ENCODE peak calls at places on chromosomes 12 and 14, in four cellular contexts. One of them, this sample, is unnamed.

GRCh38 chr12:57235012-57235727 is 5.7 kb downstream of the SHMT2 start:
- DNase-seq in choroid plexus epithelial cell: peak
- DNase-seq in CD8-positive, alpha-beta memory T cell: no peak
- DNase-seq in astrocyte of the spinal cord: peak
- DNase-seq in this sample: peak

GRCh38 chr14:53494587-53494986 is 341.5 kb upstream of the DDHD1 start:
- DNase-seq in choroid plexus epithelial cell: no peak
- DNase-seq in CD8-positive, alpha-beta memory T cell: no peak
- DNase-seq in astrocyte of the spinal cord: no peak
- DNase-seq in this sample: no peak

GRCh38 chr12:9971158-9971557 is at the start of gene CLEC12A:
- DNase-seq in choroid plexus epithelial cell: no peak
- DNase-seq in CD8-positive, alpha-beta memory T cell: no peak
- DNase-seq in astrocyte of the spinal cord: no peak
- DNase-seq in this sample: no peak

GRCh38 chr12:85874064-85874463 is at the start of gene NTS:
- DNase-seq in choroid plexus epithelial cell: peak
- DNase-seq in CD8-positive, alpha-beta memory T cell: no peak
- DNase-seq in astrocyte of the spinal cord: no peak
- DNase-seq in this sample: no peak

GRCh38 chr14:101418601-101419000 is 142.7 kb upstream of the DIO3 start:
- DNase-seq in choroid plexus epithelial cell: no peak
- DNase-seq in CD8-positive, alpha-beta memory T cell: no peak
- DNase-seq in astrocyte of the spinal cord: no peak
- DNase-seq in this sample: no peak

GRCh38 chr14:99436247-99437180 is 44.1 kb downstream of the SETD3 start:
- DNase-seq in choroid plexus epithelial cell: peak
- DNase-seq in CD8-positive, alpha-beta memory T cell: no peak
- DNase-seq in astrocyte of the spinal cord: peak
- DNase-seq in this sample: no peak

GRCh38 chr12:95877622-95878021 is 18.9 kb downstream of the SNRPF start:
- DNase-seq in choroid plexus epithelial cell: no peak
- DNase-seq in CD8-positive, alpha-beta memory T cell: no peak
- DNase-seq in astrocyte of the spinal cord: no peak
- DNase-seq in this sample: no peak

GRCh38 chr12:117311-117710 is 50.7 kb downstream of the IQSEC3 start:
- DNase-seq in choroid plexus epithelial cell: no peak
- DNase-seq in CD8-positive, alpha-beta memory T cell: no peak
- DNase-seq in astrocyte of the spinal cord: no peak
- DNase-seq in this sample: no peak

GRCh38 chr12:104281636-104282035 is 21.9 kb upstream of the EID3 start:
- DNase-seq in choroid plexus epithelial cell: no peak
- DNase-seq in CD8-positive, alpha-beta memory T cell: no peak
- DNase-seq in astrocyte of the spinal cord: no peak
- DNase-seq in this sample: no peak

GRCh38 chr14:93395227-93395626 is 35.5 kb upstream of the UNC79 start:
- DNase-seq in choroid plexus epithelial cell: no peak
- DNase-seq in CD8-positive, alpha-beta memory T cell: no peak
- DNase-seq in astrocyte of the spinal cord: no peak
- DNase-seq in this sample: no peak

GRCh38 chr12:26629864-26630263 is 203.1 kb downstream of the ITPR2 start:
- DNase-seq in choroid plexus epithelial cell: peak
- DNase-seq in CD8-positive, alpha-beta memory T cell: no peak
- DNase-seq in astrocyte of the spinal cord: peak
- DNase-seq in this sample: no peak

GRCh38 chr12:54721312-54721711 is 73.1 kb upstream of the DCD start:
- DNase-seq in choroid plexus epithelial cell: no peak
- DNase-seq in CD8-positive, alpha-beta memory T cell: no peak
- DNase-seq in astrocyte of the spinal cord: no peak
- DNase-seq in this sample: no peak

GRCh38 chr14:84643438-84643837 is 886.5 kb upstream of the FLRT2 start:
- DNase-seq in choroid plexus epithelial cell: no peak
- DNase-seq in CD8-positive, alpha-beta memory T cell: no peak
- DNase-seq in astrocyte of the spinal cord: no peak
- DNase-seq in this sample: no peak

GRCh38 chr14:100530270-100531072 is 56.7 kb downstream of the BEGAIN start:
- DNase-seq in choroid plexus epithelial cell: no peak
- DNase-seq in CD8-positive, alpha-beta memory T cell: no peak
- DNase-seq in astrocyte of the spinal cord: no peak
- DNase-seq in this sample: no peak

DNA sequence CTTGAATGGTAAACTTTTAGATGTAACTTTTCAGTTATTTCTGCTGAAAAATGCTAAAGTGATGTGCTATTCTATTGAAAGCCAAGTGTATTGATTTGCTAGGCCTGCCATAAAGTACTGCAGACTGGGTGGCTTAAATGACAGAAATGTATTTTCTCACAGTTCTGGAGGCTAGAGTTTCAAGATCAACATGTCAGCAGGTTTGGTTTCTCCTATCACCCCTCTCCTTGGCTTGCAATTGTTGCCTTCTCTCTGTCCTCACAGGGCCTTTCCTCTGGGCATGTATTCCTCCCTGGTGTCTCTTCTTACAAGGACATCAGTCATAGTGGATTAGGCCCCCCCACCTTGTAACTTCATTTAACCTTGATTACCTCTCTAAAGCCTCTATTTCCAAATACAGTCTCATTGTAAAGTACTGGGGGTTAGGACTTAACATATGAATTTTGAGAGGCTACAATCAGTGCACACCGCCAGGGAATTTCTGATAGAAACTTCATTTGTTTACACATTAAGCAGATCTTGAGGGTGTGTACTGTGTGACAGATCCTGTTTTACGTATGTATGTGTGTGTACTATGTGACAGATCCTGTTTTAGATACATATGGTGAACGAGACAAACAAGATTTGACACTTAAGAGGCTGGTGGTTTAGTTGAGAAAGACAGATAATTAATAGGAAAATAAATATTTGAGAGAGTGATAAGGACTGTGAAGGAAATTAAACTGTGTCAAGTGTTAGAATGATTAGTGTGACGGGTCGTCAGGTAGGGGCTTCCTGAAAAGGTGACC is 49.5 kb downstream of the ADIPOR2 start:
- DNase-seq in choroid plexus epithelial cell: no peak
- DNase-seq in CD8-positive, alpha-beta memory T cell: no peak
- DNase-seq in astrocyte of the spinal cord: no peak
- DNase-seq in this sample: no peak
- H3K4me3 ChIP-seq in choroid plexus epithelial cell: no peak
- H3K4me3 ChIP-seq in CD8-positive, alpha-beta memory T cell: no peak
- H3K4me3 ChIP-seq in astrocyte of the spinal cord: no peak
- H3K4me3 ChIP-seq in this sample: no peak

GRCh38 chr12:61282790-61283575 is 977.2 kb upstream of the USP15 start:
- DNase-seq in choroid plexus epithelial cell: no peak
- DNase-seq in CD8-positive, alpha-beta memory T cell: no peak
- DNase-seq in astrocyte of the spinal cord: peak
- DNase-seq in this sample: no peak
- H3K4me3 ChIP-seq in choroid plexus epithelial cell: no peak
- H3K4me3 ChIP-seq in CD8-positive, alpha-beta memory T cell: no peak
- H3K4me3 ChIP-seq in astrocyte of the spinal cord: no peak
- H3K4me3 ChIP-seq in this sample: no peak

GRCh38 chr14:90161129-90161528 is 95.2 kb upstream of the PSMC1 start:
- DNase-seq in choroid plexus epithelial cell: no peak
- DNase-seq in CD8-positive, alpha-beta memory T cell: no peak
- DNase-seq in astrocyte of the spinal cord: no peak
- DNase-seq in this sample: no peak
- H3K4me3 ChIP-seq in choroid plexus epithelial cell: no peak
- H3K4me3 ChIP-seq in CD8-positive, alpha-beta memory T cell: no peak
- H3K4me3 ChIP-seq in astrocyte of the spinal cord: no peak
- H3K4me3 ChIP-seq in this sample: no peak

GRCh38 chr14:33943081-33943480 is 7.8 kb downstream of the EGLN3 start:
- DNase-seq in choroid plexus epithelial cell: no peak
- DNase-seq in CD8-positive, alpha-beta memory T cell: no peak
- DNase-seq in astrocyte of the spinal cord: no peak
- DNase-seq in this sample: no peak
- H3K4me3 ChIP-seq in choroid plexus epithelial cell: no peak
- H3K4me3 ChIP-seq in CD8-positive, alpha-beta memory T cell: no peak
- H3K4me3 ChIP-seq in astrocyte of the spinal cord: no peak
- H3K4me3 ChIP-seq in this sample: no peak

DNA sequence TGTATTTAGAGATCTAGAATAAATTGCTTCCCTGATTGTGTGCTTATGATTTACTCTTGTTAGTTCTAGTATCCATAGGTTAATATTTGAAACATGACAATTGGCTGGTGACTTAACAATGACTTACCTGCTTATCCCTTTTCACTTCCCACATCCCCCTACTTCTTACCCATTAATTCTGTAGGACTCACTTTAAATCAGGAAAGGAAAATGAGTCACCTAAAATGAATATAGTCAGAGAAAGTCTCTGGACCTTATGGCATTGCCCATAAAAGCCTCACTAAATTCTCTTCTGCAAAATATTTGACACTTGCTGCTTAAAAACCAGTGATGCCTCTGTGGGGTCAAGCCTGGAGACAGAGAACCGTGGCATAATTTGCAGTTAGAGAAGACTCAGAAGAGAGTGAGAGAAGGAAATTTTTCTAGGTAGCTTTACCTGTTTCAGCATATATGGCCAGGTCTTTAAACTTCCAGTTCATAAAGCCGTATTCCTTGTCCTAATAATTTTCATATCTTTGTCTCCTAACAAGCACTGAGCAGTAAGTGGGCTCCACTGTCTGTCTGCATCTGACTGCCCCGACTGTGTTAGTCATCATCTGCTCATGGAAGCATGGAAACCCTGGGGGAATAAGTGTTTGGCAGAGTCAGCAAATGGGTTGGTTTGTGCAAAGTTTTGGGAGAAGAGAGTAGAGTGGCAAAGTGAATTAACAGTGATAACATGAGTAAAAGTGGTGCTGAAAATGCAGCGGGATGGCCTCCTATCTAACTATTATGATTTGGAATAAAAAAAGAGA is 294.4 kb downstream of the AKAP6 start:
- DNase-seq in choroid plexus epithelial cell: peak
- DNase-seq in CD8-positive, alpha-beta memory T cell: no peak
- DNase-seq in astrocyte of the spinal cord: no peak
- DNase-seq in this sample: peak
- H3K4me3 ChIP-seq in choroid plexus epithelial cell: no peak
- H3K4me3 ChIP-seq in CD8-positive, alpha-beta memory T cell: no peak
- H3K4me3 ChIP-seq in astrocyte of the spinal cord: no peak
- H3K4me3 ChIP-seq in this sample: no peak

GRCh38 chr14:50659327-50659974 is 8.7 kb downstream of the SAV1 start:
- DNase-seq in choroid plexus epithelial cell: no peak
- DNase-seq in CD8-positive, alpha-beta memory T cell: no peak
- DNase-seq in astrocyte of the spinal cord: no peak
- DNase-seq in this sample: no peak

GRCh38 chr14:50658203-50658602 is 9.9 kb downstream of the SAV1 start:
- DNase-seq in choroid plexus epithelial cell: peak
- DNase-seq in CD8-positive, alpha-beta memory T cell: no peak
- DNase-seq in astrocyte of the spinal cord: peak
- DNase-seq in this sample: no peak

GRCh38 chr14:50657753-50658152 is 10.4 kb downstream of the SAV1 start:
- DNase-seq in choroid plexus epithelial cell: no peak
- DNase-seq in CD8-positive, alpha-beta memory T cell: no peak
- DNase-seq in astrocyte of the spinal cord: no peak
- DNase-seq in this sample: no peak
- H3K4me3 ChIP-seq in choroid plexus epithelial cell: no peak
- H3K4me3 ChIP-seq in CD8-positive, alpha-beta memory T cell: no peak
- H3K4me3 ChIP-seq in astrocyte of the spinal cord: no peak
- H3K4me3 ChIP-seq in this sample: no peak

GRCh38 chr12:48903363-48903981 is 21.8 kb downstream of the FKBP11 start:
- DNase-seq in choroid plexus epithelial cell: peak
- DNase-seq in CD8-positive, alpha-beta memory T cell: no peak
- DNase-seq in astrocyte of the spinal cord: no peak
- DNase-seq in this sample: no peak
- H3K4me3 ChIP-seq in choroid plexus epithelial cell: no peak
- H3K4me3 ChIP-seq in CD8-positive, alpha-beta memory T cell: no peak
- H3K4me3 ChIP-seq in astrocyte of the spinal cord: no peak
- H3K4me3 ChIP-seq in this sample: no peak

DNA sequence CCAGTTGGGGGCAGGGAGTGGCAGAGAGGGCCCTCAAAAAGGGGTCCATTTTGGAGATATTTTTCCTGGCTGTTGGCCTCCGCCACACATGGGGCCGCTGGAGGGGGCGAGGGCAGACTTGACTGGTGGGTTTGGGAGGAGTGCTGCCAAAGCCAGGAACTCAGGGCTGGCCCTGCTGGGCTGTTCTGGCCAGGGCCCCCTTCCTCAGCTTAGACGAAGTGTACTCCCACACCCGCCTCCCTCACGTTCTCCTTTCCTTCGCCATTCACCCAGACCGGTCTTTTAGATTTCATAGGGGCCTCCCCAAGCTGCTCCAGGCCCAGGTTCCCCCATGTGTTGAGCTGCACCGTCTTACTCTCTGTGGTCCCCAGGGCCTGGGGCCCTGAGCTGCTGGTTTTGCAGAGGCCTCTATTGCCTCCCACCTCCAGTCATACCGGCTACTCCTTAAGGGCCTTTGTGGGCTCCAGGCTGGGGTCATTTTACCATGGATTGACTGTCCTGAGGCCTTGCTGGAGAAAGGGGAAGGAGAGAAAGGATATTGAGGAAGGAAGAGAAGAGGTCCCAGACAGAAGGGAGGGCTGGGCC is 1.3 kb downstream of the KRT7 start:
- DNase-seq in choroid plexus epithelial cell: no peak
- DNase-seq in CD8-positive, alpha-beta memory T cell: no peak
- DNase-seq in astrocyte of the spinal cord: no peak
- DNase-seq in this sample: no peak
- H3K4me3 ChIP-seq in choroid plexus epithelial cell: no peak
- H3K4me3 ChIP-seq in CD8-positive, alpha-beta memory T cell: no peak
- H3K4me3 ChIP-seq in astrocyte of the spinal cord: no peak
- H3K4me3 ChIP-seq in this sample: no peak

DNA sequence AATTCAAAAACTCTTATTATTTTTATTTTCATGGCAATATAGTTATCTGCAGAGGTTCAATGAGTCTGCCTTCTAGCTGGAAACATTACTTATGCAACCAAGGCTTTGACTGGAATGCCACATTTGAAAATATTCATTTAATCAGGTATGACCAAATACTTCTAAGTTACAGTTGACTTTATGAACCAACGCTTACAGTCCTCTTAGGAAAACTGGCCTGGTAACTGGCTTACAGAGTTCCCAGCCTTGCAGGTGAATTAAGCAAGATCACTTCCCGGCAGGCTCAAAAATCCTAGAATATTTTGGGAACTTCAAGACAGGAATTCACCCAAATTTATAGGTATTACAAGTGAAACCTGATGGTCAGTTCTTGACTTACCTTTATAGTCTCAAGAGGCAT is 12.3 kb downstream of the LRP6 start:
- DNase-seq in choroid plexus epithelial cell: no peak
- DNase-seq in CD8-positive, alpha-beta memory T cell: no peak
- DNase-seq in astrocyte of the spinal cord: no peak
- DNase-seq in this sample: no peak
- H3K4me3 ChIP-seq in choroid plexus epithelial cell: no peak
- H3K4me3 ChIP-seq in CD8-positive, alpha-beta memory T cell: no peak
- H3K4me3 ChIP-seq in astrocyte of the spinal cord: no peak
- H3K4me3 ChIP-seq in this sample: no peak

This sample was measured in skeletal muscle cell.